ENCODE peak calls at places on chromosomes 4 and X, in four cellular contexts. J, D, O and B are unnamed samples.

GRCh38 chr4:2065106-2065930 is 6.2 kb downstream of the NAT8L start:
- DNase-seq in J (no peak), D (no peak), O (no peak), B (no peak)

GRCh38 chrX:72021975-72022374 is 109.7 kb downstream of the RTL5 start:
- DNase-seq in J (no peak), D (peak; percentile 39), O (peak; percentile 22), B (no peak)

GRCh38 chrX:9858080-9858479 is 71.9 kb downstream of the SHROOM2 start:
- DNase-seq in J (no peak), D (no peak), O (no peak), B (no peak)

GRCh38 chrX:129743835-129744234 is 5.1 kb downstream of the XPNPEP2 start:
- DNase-seq in J (no peak), D (no peak), O (no peak), B (no peak)

GRCh38 chr4:177778623-177779022 is 336.4 kb upstream of the AGA start:
- DNase-seq in J (no peak), D (no peak), O (no peak), B (no peak)

GRCh38 chrX:110924871-110925270 is 129.3 kb upstream of the CHRDL1 start:
- DNase-seq in J (no peak), D (no peak), O (no peak), B (no peak)

GRCh38 chr4:4789462-4789861 is 70.0 kb upstream of the MSX1 start:
- DNase-seq in J (no peak), D (no peak), O (no peak), B (no peak)

GRCh38 chr4:127967141-127967775 is 2.1 kb downstream of the ABHD18 start:
- DNase-seq in J (no peak), D (no peak), O (no peak), B (no peak)

GRCh38 chr4:1863297-1864033 is 7.5 kb upstream of the LETM1 start:
- DNase-seq in J (no peak), D (no peak), O (no peak), B (no peak)

GRCh38 chr4:76977731-76978350 is 28.3 kb downstream of the SEPTIN11 start:
- DNase-seq in J (no peak), D (no peak), O (no peak), B (no peak)

GRCh38 chr4:85905761-85906160 is 430.8 kb downstream of the ARHGAP24 start:
- DNase-seq in J (no peak), D (no peak), O (no peak), B (no peak)

GRCh38 chr4:168794092-168794707 is 215.9 kb downstream of the CBR4 start:
- DNase-seq in J (no peak), D (no peak), O (no peak), B (no peak)

GRCh38 chr4:793109-793861 is 32.6 kb downstream of the CPLX1 start:
- DNase-seq in J (no peak), D (no peak), O (no peak), B (no peak)

GRCh38 chr4:791201-791865 is 34.6 kb downstream of the CPLX1 start:
- DNase-seq in J (no peak), D (no peak), O (no peak), B (no peak)

GRCh38 chr4:791866-792630 is 33.9 kb downstream of the CPLX1 start:
- DNase-seq in J (peak; percentile 63), D (no peak), O (no peak), B (peak; percentile 64)

GRCh38 chr4:793941-794621 is 31.8 kb downstream of the CPLX1 start:
- DNase-seq in J (no peak), D (no peak), O (no peak), B (no peak)

DNA sequence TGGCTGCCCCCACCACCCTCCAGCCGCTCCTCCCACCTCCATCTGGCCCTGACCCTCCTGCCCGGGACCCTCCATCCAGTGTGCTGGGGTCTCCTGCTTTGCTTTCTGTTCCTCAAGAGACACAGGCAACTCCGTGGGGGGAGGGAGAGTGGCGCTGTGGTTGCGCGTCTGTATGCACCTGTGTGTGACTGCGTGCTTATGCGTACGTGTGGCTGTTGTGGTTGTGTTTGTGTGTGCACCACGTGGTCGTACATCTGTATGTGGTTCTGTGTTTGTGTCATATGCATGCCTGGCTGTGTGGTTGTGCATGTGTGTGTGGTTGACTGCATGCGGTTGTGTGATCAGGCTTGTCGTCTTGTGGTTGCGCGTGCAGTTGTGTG is 33.2 kb downstream of the CPLX1 start:
- DNase-seq in J (no peak), D (no peak), O (no peak), B (no peak)
- TF ChIP-seq CTCF in J (no peak), D (peak; percentile 0), O (no peak), B (no peak)

GRCh38 chrX:38335382-38335781 is 8.1 kb upstream of the RPGR start:
- DNase-seq in J (no peak), D (no peak), O (no peak), B (no peak)
- TF ChIP-seq CTCF in J (no peak), D (no peak), O (no peak), B (no peak)

GRCh38 chrX:43345166-43345565 is 310.9 kb upstream of the MAOA start:
- DNase-seq in J (no peak), D (no peak), O (no peak), B (no peak)

GRCh38 chrX:43350935-43351334 is 305.2 kb upstream of the MAOA start:
- DNase-seq in J (no peak), D (no peak), O (no peak), B (no peak)

DNA sequence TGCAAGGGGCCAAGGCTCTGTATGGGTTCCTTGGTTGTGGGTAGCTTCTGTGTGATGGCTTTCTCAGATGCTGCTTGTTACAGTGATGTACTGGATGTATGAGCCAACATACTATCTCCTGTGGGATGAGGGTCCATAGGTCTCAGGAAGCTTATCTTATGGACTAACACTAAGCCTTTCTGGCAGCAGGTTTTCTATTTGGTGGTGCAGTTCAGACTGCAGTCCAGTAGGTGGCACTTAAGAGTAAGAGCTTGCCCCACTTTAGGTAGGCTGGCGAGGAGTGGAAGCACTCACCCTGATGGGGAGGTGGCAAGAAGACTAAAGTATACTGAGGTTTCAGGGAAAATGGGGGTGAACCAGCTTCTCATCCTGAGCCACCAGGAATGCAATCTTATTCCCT is 306.7 kb upstream of the MAOA start:
- DNase-seq in J (no peak), D (peak; percentile 22), O (peak; percentile 30), B (peak; percentile 9)
- TF ChIP-seq CTCF in J (no peak), D (peak; percentile 77), O (peak; percentile 21), B (peak; percentile 63)

DNA sequence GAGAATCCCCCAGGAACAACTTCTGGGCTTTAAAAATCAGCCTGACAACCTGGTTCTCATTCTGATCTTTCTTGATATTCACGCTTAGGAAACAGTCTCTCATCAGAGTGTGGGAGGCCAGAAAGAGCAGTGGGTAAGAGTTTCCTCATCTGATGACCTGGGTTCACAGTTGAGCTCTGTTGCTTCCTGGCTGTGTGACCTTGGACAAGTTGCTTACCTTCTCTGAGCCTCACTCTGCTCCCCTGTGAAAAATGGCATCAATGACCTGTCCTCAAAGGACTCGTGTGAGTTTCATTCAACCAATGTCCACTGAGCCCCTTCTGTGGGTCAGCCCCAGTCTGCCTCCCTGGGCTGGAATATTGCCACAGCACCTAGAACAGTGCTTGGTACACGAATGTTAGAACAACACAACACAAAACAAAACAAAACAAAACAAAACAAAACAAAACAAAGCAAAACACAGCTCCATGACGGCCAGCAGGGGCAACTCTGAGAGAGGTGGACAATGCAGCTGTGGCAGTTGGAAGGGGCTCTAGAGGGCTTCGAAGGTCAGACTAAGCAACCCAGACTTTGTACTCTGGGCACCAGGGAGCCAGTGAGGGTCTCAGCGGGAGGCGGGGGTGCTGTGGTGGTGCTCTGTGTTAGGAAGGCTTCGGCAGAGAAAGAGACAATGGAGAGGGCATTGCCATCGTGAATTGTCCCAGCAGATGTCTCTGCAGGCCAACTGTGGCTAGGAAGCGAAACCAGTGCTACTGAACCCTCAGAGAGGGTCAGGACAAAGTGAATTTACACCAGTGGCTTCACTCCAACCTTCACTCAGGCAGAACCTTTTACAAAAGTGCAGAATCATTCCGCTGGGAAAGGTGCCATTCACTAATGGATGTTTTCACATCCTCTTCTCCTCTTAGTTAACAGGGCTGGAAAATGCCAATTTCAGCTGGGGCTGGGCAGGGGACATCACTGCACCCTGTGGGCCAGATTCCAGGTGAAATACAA is 14.3 kb upstream of the C4orf50 start:
- DNase-seq in J (no peak), D (no peak), O (no peak), B (no peak)
- TF ChIP-seq CTCF in J (no peak), D (no peak), O (no peak), B (no peak)